ENCODE peak calls at places on chromosomes 1 and 21, in ten cellular contexts. O is lung, I is mesothelial cell of epicardium, A is dorsolateral prefrontal cortex, Q is A549, D is sigmoid colon, Z is HL-60, S is K562, K is suprapubic skin, W is Peyer's patch. Y is an unnamed sample.

GRCh38 chr1:170664828-170665617 is 1.1 kb downstream of the PRRX1 start:
- DNase-seq in O (no peak), I (no peak), A (no peak), Q (no peak), D (peak), Z (no peak), S (no peak), K (no peak), W (no peak), Y (no peak)

GRCh38 chr1:47650205-47650604 is 212.4 kb downstream of the FOXD2 start:
- DNase-seq in O (peak), I (peak), A (no peak), Q (peak), D (peak), Z (no peak), S (no peak), K (peak), W (peak), Y (peak)

GRCh38 chr1:167756760-167757405 is 35.1 kb downstream of the MPZL1 start:
- DNase-seq in O (no peak), I (no peak), A (no peak), Q (no peak), D (no peak), Z (peak), S (peak), K (no peak), W (no peak), Y (no peak)

GRCh38 chr21:45303111-45303615 is 15.5 kb upstream of the POFUT2 start:
- DNase-seq in O (no peak), I (no peak), A (no peak), Q (no peak), D (peak), Z (no peak), S (no peak), K (no peak), W (no peak), Y (no peak)

GRCh38 chr1:201676061-201676644 is 137.2 kb downstream of the NAV1 start:
- DNase-seq in O (peak), I (no peak), A (no peak), Q (peak), D (peak), Z (no peak), S (no peak), K (no peak), W (no peak), Y (no peak)

GRCh38 chr1:18256318-18257235 is 149.0 kb downstream of the IGSF21 start:
- DNase-seq in O (peak), I (peak), A (no peak), Q (peak), D (no peak), Z (peak), S (peak), K (no peak), W (peak), Y (no peak)

GRCh38 chr1:96722161-96722908 is 751 bp downstream of the PTBP2 start:
- DNase-seq in O (peak), I (no peak), A (peak), Q (peak), D (peak), Z (peak), S (peak), K (peak), W (peak), Y (no peak)

GRCh38 chr1:16071614-16072013 is 1.8 kb downstream of the FAM131C start:
- DNase-seq in O (no peak), I (no peak), A (no peak), Q (no peak), D (no peak), Z (no peak), S (no peak), K (no peak), W (no peak), Y (no peak)

GRCh38 chr1:8351693-8352470 is 34.0 kb downstream of the SLC45A1 start:
- DNase-seq in O (no peak), I (peak), A (no peak), Q (peak), D (peak), Z (peak), S (peak), K (peak), W (no peak), Y (no peak)

GRCh38 chr1:2499986-2500596 is 24.0 kb downstream of the PLCH2 start:
- DNase-seq in O (no peak), I (no peak), A (no peak), Q (no peak), D (no peak), Z (no peak), S (no peak), K (no peak), W (no peak), Y (no peak)

GRCh38 chr1:183807549-183808168 is 2.7 kb downstream of the RGL1 start:
- DNase-seq in O (no peak), I (no peak), A (no peak), Q (no peak), D (peak), Z (no peak), S (no peak), K (no peak), W (no peak), Y (no peak)

GRCh38 chr1:236334893-236335545 is 53.3 kb upstream of the ERO1B start:
- DNase-seq in O (no peak), I (no peak), A (no peak), Q (no peak), D (no peak), Z (no peak), S (no peak), K (no peak), W (no peak), Y (no peak)

GRCh38 chr1:160672789-160673695 is 26.2 kb upstream of the SLAMF1 start:
- DNase-seq in O (no peak), I (no peak), A (no peak), Q (no peak), D (no peak), Z (no peak), S (no peak), K (no peak), W (no peak), Y (no peak)

GRCh38 chr1:15820478-15820877 is 13.0 kb upstream of the UQCRHL start:
- DNase-seq in O (no peak), I (no peak), A (no peak), Q (no peak), D (no peak), Z (no peak), S (no peak), K (no peak), W (no peak), Y (no peak)

GRCh38 chr1:153518562-153518961 is 17.2 kb downstream of the S100A6 start:
- DNase-seq in O (no peak), I (no peak), A (no peak), Q (no peak), D (no peak), Z (no peak), S (no peak), K (no peak), W (no peak), Y (no peak)

GRCh38 chr1:1594602-1594981 is 5.3 kb downstream of the FNDC10 start:
- DNase-seq in O (no peak), I (no peak), A (no peak), Q (no peak), D (no peak), Z (no peak), S (no peak), K (no peak), W (no peak), Y (no peak)

GRCh38 chr1:217660353-217661062 is 29.4 kb downstream of the SPATA17 start:
- DNase-seq in O (no peak), I (no peak), A (no peak), Q (peak), D (no peak), Z (no peak), S (no peak), K (no peak), W (no peak), Y (no peak)

GRCh38 chr1:109901106-109901505 is 9.5 kb upstream of the CSF1 start:
- DNase-seq in O (no peak), I (no peak), A (no peak), Q (no peak), D (no peak), Z (no peak), S (no peak), K (no peak), W (no peak), Y (no peak)

DNA sequence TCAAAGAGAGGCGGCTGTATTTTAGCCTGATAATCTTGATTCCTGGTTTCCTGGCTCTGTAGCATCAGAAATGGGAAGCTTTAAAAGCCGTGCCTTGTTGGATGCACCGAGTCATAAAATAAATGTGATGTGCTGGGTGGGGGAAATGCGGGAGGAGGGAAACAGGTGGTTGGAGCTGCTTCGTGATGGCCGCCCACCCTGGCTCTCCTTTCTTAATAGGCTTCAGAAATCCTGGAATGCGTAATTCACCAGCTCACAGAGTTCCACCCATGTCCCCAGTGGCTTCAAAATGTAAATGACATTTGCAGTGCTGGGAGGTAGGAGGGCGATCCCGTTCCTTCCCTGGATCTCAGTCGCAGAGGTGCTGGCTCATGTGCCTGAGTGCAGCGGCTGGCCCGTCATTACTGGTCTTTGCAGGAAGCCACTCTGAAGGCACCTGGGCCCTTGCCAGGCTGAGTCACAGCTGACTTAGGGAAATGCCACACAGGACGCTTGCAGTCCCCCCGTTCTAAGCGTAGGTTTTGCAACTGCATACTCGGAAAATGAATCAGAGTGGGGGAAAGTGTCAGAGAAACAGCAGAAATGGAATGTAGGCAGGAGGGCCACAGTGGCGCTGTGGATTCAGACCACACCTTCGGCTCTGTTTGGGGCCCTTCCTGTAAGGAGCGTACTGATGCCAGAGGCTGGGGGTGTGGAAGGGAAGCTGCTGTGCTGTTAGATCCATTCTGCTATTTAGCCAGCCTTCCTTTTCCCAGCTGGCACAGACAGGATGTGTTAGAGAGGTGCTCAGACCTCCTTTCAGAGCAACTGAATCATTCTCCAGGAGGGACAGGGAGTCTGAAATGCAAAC is 37.6 kb downstream of the GALNT2 start:
- DNase-seq in O (peak), I (peak), A (peak), Q (peak), D (peak), Z (peak), S (no peak), K (peak), W (peak), Y (peak)
- TF ChIP-seq CTCF in O (no peak), I (no peak), A (no peak), Q (no peak), D (no peak), Z (no peak), S (no peak), K (no peak), W (no peak), Y (peak)

GRCh38 chr1:11262171-11263049 is at the start of gene MTOR:
- DNase-seq in O (peak), I (peak), A (peak), Q (peak), D (peak), Z (peak), S (peak), K (peak), W (peak), Y (peak)
- TF ChIP-seq CTCF in O (no peak), I (no peak), A (peak), Q (no peak), D (no peak), Z (no peak), S (peak), K (no peak), W (no peak), Y (peak)

DNA sequence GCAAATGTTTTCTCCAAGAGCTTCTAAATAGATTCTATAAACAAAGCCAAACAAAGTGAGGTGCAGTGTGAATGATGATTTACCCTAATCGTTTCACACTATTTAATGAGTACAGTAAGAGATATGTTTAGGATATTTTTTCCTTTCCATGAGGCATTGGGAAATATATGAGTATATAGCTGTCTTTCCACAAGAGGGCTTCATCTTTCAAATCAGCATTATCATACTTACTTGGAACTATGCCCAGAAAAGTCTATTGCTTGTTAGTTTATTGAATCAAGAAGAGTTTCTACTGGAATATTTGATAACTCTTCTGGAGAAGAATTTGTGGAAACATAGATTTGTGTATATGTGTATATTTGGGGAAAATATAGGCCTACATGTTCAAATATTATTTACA is 277.1 kb upstream of the BRINP3 start:
- DNase-seq in O (no peak), I (no peak), A (no peak), Q (peak), D (no peak), Z (no peak), S (peak), K (no peak), W (no peak), Y (no peak)
- TF ChIP-seq CTCF in O (no peak), I (no peak), A (no peak), Q (no peak), D (no peak), Z (no peak), S (no peak), K (no peak), W (no peak), Y (peak)

DNA sequence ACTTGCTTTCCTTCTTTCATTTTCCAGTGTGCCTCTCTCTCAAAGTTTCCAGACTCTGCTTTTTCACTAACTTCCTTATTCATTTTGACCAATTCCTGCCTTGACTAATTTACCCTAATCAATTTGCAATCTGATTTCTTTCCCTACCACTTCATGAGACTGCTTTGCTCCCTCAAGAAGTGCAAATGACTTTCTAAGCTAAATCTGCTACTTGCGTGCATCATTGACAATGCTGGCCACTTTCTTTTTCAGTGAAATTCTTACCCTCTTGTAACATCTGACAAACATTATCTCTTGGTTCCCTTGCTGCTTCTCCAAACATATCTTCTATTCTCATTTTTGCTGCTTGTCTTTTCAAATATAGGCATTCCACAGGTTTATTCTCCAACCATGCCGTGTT is 659.8 kb downstream of the USP25 start:
- DNase-seq in O (no peak), I (no peak), A (no peak), Q (no peak), D (no peak), Z (no peak), S (no peak), K (no peak), W (no peak), Y (no peak)
- TF ChIP-seq CTCF in O (no peak), I (no peak), A (no peak), Q (no peak), D (no peak), Z (no peak), S (no peak), K (no peak), W (no peak), Y (no peak)

GRCh38 chr1:206468571-206468970 is 1.7 kb upstream of the IKBKE start:
- DNase-seq in O (no peak), I (no peak), A (no peak), Q (no peak), D (no peak), Z (no peak), S (no peak), K (no peak), W (no peak), Y (no peak)
- TF ChIP-seq CTCF in O (no peak), I (no peak), A (no peak), Q (no peak), D (no peak), Z (peak), S (no peak), K (no peak), W (no peak), Y (no peak)

Y was measured in osteocyte.